ENCODE peak calls at places on chromosome 14, in four cellular contexts. J is ovary, F is bronchial epithelial cell, Q is colonic mucosa. O is an unnamed sample.

GRCh38 chr14:103520657-103521437 is 1.8 kb downstream of the CKB start:
- DNase-seq in J (peak), F (no peak), Q (peak), O (peak)

GRCh38 chr14:54152351-54152750 is 195.7 kb upstream of the BMP4 start:
- DNase-seq in J (no peak), F (no peak), Q (no peak), O (no peak)

GRCh38 chr14:78701246-78701645 is 531.1 kb downstream of the NRXN3 start:
- DNase-seq in J (no peak), F (peak), Q (no peak), O (peak)

GRCh38 chr14:55901281-55901680 is 216.9 kb upstream of the PELI2 start:
- DNase-seq in J (no peak), F (no peak), Q (no peak), O (no peak)

GRCh38 chr14:66043921-66044320 is 442.2 kb upstream of the CCDC196 start:
- DNase-seq in J (no peak), F (peak), Q (no peak), O (peak)

GRCh38 chr14:80135305-80136088 is 75.8 kb downstream of the DIO2 start:
- DNase-seq in J (no peak), F (peak), Q (no peak), O (peak)

GRCh38 chr14:24428628-24429394 is 657 bp downstream of the CBLN3 start:
- DNase-seq in J (peak), F (no peak), Q (no peak), O (no peak)

GRCh38 chr14:92754956-92755355 is 6.5 kb upstream of the LGMN start:
- DNase-seq in J (no peak), F (no peak), Q (no peak), O (no peak)

GRCh38 chr14:49970474-49971147 is 77.7 kb downstream of the ARF6 start:
- DNase-seq in J (no peak), F (no peak), Q (peak), O (no peak)

GRCh38 chr14:72610831-72611200 is 283.1 kb downstream of the DPF3 start:
- DNase-seq in J (no peak), F (no peak), Q (no peak), O (no peak)

GRCh38 chr14:32099473-32099872 is 22.4 kb downstream of the ARHGAP5 start:
- DNase-seq in J (no peak), F (no peak), Q (no peak), O (no peak)

GRCh38 chr14:43306053-43306452 is 1201.0 kb downstream of the FSCB start:
- DNase-seq in J (no peak), F (no peak), Q (no peak), O (no peak)

GRCh38 chr14:96962337-96962736 is 165.2 kb downstream of the VRK1 start:
- DNase-seq in J (no peak), F (no peak), Q (no peak), O (no peak)

GRCh38 chr14:100761481-100761880 is 34.8 kb downstream of the DLK1 start:
- DNase-seq in J (no peak), F (peak), Q (no peak), O (peak)

GRCh38 chr14:61296707-61297502 is 15.8 kb upstream of the TMEM30B start:
- DNase-seq in J (no peak), F (peak), Q (no peak), O (peak)

GRCh38 chr14:73058923-73059311 is 583 bp downstream of the RBM25 start:
- DNase-seq in J (no peak), F (peak), Q (no peak), O (peak)

GRCh38 chr14:95033851-95034622 is 123.3 kb downstream of the DICER1 start:
- DNase-seq in J (no peak), F (no peak), Q (peak), O (no peak)

GRCh38 chr14:101183376-101184103 is 280.0 kb upstream of the RTL1 start:
- DNase-seq in J (peak), F (no peak), Q (no peak), O (no peak)

GRCh38 chr14:55117816-55118441 is 11.1 kb upstream of the LGALS3 start:
- DNase-seq in J (no peak), F (peak), Q (no peak), O (peak)

GRCh38 chr14:54902521-54903420 is at the start of gene GCH1:
- DNase-seq in J (peak), F (peak), Q (peak), O (peak)

GRCh38 chr14:56333361-56334279 is 215.4 kb downstream of the PELI2 start:
- DNase-seq in J (no peak), F (peak), Q (no peak), O (peak)

GRCh38 chr14:100524933-100525243 is 62.3 kb downstream of the BEGAIN start:
- DNase-seq in J (no peak), F (no peak), Q (peak), O (peak)

GRCh38 chr14:52607061-52607460 is 54.4 kb downstream of the GPR137C start:
- DNase-seq in J (no peak), F (no peak), Q (no peak), O (no peak)

GRCh38 chr14:49892636-49893308 is at the start of gene ARF6:
- DNase-seq in J (peak), F (peak), Q (peak), O (peak)

GRCh38 chr14:104974146-104974541 is 4.0 kb downstream of the AHNAK2 start:
- DNase-seq in J (no peak), F (peak), Q (no peak), O (no peak)

GRCh38 chr14:69928111-69928523 is 48.9 kb downstream of the SMOC1 start:
- DNase-seq in J (no peak), F (no peak), Q (no peak), O (peak)

GRCh38 chr14:69324341-69324931 is 64.5 kb downstream of the GALNT16 start:
- DNase-seq in J (no peak), F (no peak), Q (no peak), O (no peak)

GRCh38 chr14:55309154-55309553 is 37.9 kb downstream of the FBXO34 start:
- DNase-seq in J (no peak), F (no peak), Q (no peak), O (no peak)

GRCh38 chr14:38583471-38583870 is 327.6 kb upstream of the CLEC14A start:
- DNase-seq in J (no peak), F (no peak), Q (no peak), O (no peak)

GRCh38 chr14:89432226-89432625 is 15.2 kb upstream of the FOXN3 start:
- DNase-seq in J (no peak), F (peak), Q (no peak), O (peak)

GRCh38 chr14:89428163-89428523 is 11.1 kb upstream of the FOXN3 start:
- DNase-seq in J (no peak), F (no peak), Q (no peak), O (no peak)

GRCh38 chr14:89428556-89429196 is 11.6 kb upstream of the FOXN3 start:
- DNase-seq in J (peak), F (peak), Q (no peak), O (peak)

GRCh38 chr14:89429206-89430091 is 12.4 kb upstream of the FOXN3 start:
- DNase-seq in J (no peak), F (peak), Q (no peak), O (peak)

GRCh38 chr14:89430271-89430620 is 13.2 kb upstream of the FOXN3 start:
- DNase-seq in J (no peak), F (no peak), Q (no peak), O (no peak)
- H3K4me3 ChIP-seq in J (peak), F (no peak), Q (no peak), O (no peak)

GRCh38 chr14:37172024-37172869 is at the start of gene SLC25A21:
- DNase-seq in J (peak), F (peak), Q (peak), O (peak)
- TF ChIP-seq CTCF in J (no peak), F (peak), Q (no peak), O (peak)

DNA sequence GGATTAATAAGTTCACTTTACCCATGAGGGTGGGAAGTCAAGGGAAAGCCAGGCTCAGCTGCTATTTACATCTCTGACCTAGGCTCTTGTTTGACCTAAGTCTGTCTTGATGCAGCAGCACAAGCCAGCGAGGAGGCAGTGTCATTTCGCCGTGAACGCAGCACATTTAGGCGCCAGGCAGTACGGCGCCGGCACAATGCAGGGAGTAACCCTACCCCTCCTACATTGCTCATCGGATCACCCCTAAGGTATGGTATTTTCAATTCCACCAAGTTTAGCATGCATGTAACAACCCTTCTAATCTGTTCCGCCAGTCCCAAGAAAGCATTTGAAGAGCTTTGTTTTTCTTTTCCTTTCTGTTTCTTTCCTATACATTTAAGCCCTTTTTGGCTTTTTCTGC is 81.2 kb downstream of the PCNX1 start:
- DNase-seq in J (no peak), F (no peak), Q (no peak), O (no peak)
- H3K4me3 ChIP-seq in J (no peak), F (no peak), Q (no peak), O (no peak)

DNA sequence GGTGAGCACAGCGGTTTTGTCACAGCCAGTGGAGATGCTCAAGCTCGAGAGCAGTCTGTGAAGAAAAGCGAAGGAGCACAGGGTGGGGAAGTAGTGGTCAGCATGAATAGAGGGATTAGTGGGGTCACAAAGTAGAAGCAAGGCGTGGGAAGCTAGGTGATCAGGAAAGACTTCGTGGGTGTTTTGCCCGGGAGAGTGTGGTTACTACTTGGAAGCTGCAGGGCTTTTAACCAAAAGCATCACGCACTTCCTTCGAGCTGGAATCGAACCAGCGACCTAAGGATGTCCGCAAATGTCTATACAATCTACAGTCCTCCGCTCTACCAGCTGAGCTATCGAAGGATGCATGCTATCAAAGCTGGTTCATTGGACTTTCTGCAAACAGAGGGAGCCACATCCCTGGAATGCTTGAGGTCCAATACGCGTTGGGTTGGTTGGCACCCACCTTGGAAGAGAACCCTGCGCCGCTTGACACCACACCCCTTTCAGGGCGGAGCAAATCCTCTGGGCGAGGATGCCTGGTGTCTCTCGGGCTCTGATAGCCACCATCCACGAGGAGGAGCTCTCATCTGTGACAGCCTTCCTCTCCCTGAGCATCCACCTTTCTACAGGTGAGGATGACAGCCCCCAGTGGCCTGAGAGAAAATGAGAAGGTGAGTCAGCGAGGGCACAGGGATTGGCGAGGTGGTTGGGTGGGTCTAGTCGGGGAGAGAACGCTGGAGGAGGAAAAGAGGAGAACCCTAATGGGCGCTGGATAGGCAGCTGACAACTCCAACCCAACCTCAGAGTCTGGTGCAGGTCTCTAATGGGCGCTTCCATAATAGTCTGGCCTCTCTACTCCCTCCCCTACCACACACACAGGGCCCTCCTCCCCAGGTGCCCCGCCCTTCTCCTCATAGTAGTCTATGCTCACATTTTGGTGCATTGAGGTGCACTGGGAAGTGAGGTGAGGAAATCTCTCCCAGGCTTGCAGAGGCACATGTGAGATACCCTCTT is 16.0 kb upstream of the OR6S1 start:
- DNase-seq in J (no peak), F (peak), Q (no peak), O (peak)
- TF ChIP-seq CTCF in J (no peak), F (peak), Q (no peak), O (peak)

GRCh38 chr14:91230363-91231035 is 14.0 kb downstream of the GPR68 start:
- DNase-seq in J (no peak), F (peak), Q (no peak), O (no peak)

GRCh38 chr14:91228112-91229004 is 16.1 kb downstream of the GPR68 start:
- DNase-seq in J (no peak), F (peak), Q (no peak), O (peak)

GRCh38 chr14:91227183-91227628 is 17.3 kb downstream of the GPR68 start:
- DNase-seq in J (no peak), F (no peak), Q (no peak), O (no peak)

GRCh38 chr14:91229743-91230200 is 14.7 kb downstream of the GPR68 start:
- DNase-seq in J (no peak), F (peak), Q (no peak), O (no peak)

DNA sequence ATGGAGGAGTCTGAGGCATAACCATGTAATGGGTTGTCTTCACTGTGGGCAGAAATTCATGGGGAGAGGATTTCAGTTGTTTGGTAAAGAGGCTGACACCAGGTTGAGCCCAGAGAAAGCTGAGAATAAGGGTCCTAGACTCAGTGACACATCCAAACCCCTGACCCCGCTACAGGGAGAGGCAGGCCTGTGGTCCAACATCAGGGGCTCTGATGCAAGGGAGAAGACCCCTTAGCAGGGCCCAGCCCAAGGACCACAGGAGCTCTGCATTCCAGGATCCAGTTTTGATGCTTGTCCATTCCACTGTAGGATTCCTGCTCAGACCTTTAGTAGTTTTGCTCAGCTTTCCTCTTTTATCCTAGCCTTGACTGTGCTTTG is 15.5 kb downstream of the GPR68 start:
- DNase-seq in J (no peak), F (no peak), Q (no peak), O (no peak)
- H3K4me3 ChIP-seq in J (no peak), F (no peak), Q (no peak), O (no peak)

GRCh38 chr14:99271951-99272668 is at the start of gene BCL11B:
- DNase-seq in J (peak), F (peak), Q (peak), O (peak)
- TF ChIP-seq CTCF in J (no peak), F (peak), Q (peak), O (peak)

GRCh38 chr14:21526672-21527319 is 650 bp upstream of the SALL2 start:
- DNase-seq in J (no peak), F (no peak), Q (no peak), O (no peak)
- H3K4me3 ChIP-seq in J (peak), F (peak), Q (peak), O (peak)

GRCh38 chr14:58846682-58847465 is 209.1 kb downstream of the DACT1 start:
- DNase-seq in J (no peak), F (no peak), Q (no peak), O (no peak)
- TF ChIP-seq CTCF in J (no peak), F (no peak), Q (no peak), O (no peak)